ENCODE peak calls at places on chromosome 7, in five cellular contexts. D, K, N, Q and F are unnamed samples.

GRCh38 chr7:96285579-96285978 is 36.3 kb downstream of the SLC25A13 start:
- DNase-seq in D (no peak), Q (no peak), N (no peak), K (no peak), F (no peak)

GRCh38 chr7:47792521-47793121 is 155.6 kb downstream of the PKD1L1 start:
- DNase-seq in Q (peak), D (no peak), K (no peak), N (no peak), F (no peak)

GRCh38 chr7:134778941-134779740 is at the start of gene CALD1:
- DNase-seq in K (peak), N (peak), D (peak), Q (peak), F (peak)

GRCh38 chr7:159039716-159040115 is 105.0 kb downstream of the VIPR2 start:
- DNase-seq in Q (no peak), K (no peak), D (no peak), N (no peak), F (no peak)

GRCh38 chr7:55065511-55066229 is 46.9 kb downstream of the EGFR start:
- DNase-seq in K (peak), Q (peak), N (no peak), D (no peak), F (peak)

GRCh38 chr7:93883917-93884345 is 6.6 kb downstream of the TFPI2 start:
- DNase-seq in K (no peak), N (no peak), D (no peak), Q (no peak), F (no peak)

GRCh38 chr7:95420996-95421846 is 13.6 kb downstream of the PON2 start:
- DNase-seq in Q (peak), N (no peak), K (peak), D (no peak), F (no peak)

GRCh38 chr7:152072451-152072850 is 47.0 kb downstream of the GALNT11 start:
- DNase-seq in Q (no peak), K (no peak), D (no peak), N (no peak), F (no peak)

GRCh38 chr7:2621061-2621828 is 10.5 kb upstream of the TTYH3 start:
- DNase-seq in N (no peak), Q (peak), D (no peak), K (peak), F (peak)

GRCh38 chr7:157612009-157612663 is 275.3 kb downstream of the DNAJB6 start:
- DNase-seq in Q (no peak), D (no peak), K (no peak), N (no peak), F (peak)

GRCh38 chr7:95642173-95642572 is 45.9 kb upstream of the PDK4 start:
- DNase-seq in N (no peak), Q (peak), D (no peak), K (no peak), F (no peak)

GRCh38 chr7:122588621-122589020 is 110.3 kb downstream of the RNF133 start:
- DNase-seq in Q (no peak), D (no peak), N (no peak), K (no peak), F (no peak)

GRCh38 chr7:63925626-63926460 is 72.8 kb upstream of the ZNF722 start:
- DNase-seq in Q (peak), K (no peak), N (no peak), D (no peak), F (no peak)

GRCh38 chr7:22566176-22566575 is 66.2 kb upstream of the STEAP1B start:
- DNase-seq in N (no peak), Q (no peak), K (no peak), D (no peak), F (no peak)

GRCh38 chr7:26705567-26705966 is 158.8 kb downstream of the SKAP2 start:
- DNase-seq in N (no peak), Q (no peak), D (no peak), K (peak), F (no peak)

GRCh38 chr7:7720193-7720592 is 1.8 kb upstream of the RPA3 start:
- DNase-seq in D (no peak), N (no peak), Q (no peak), K (no peak), F (no peak)

GRCh38 chr7:11750191-11750590 is 81.8 kb downstream of the THSD7A start:
- DNase-seq in D (no peak), Q (peak), K (no peak), N (no peak), F (no peak)

GRCh38 chr7:16739863-16740622 is 13.5 kb upstream of the TSPAN13 start:
- DNase-seq in N (no peak), D (no peak), K (peak), Q (peak), F (no peak)

GRCh38 chr7:135855836-135856235 is 107.2 kb upstream of the FAM180A start:
- DNase-seq in N (no peak), D (peak), Q (no peak), K (peak), F (no peak)

GRCh38 chr7:16083931-16084330 is 337.4 kb downstream of the CRPPA start:
- DNase-seq in Q (peak), K (no peak), D (no peak), N (no peak), F (no peak)

GRCh38 chr7:30272126-30272525 is 12.3 kb upstream of the ZNRF2 start:
- DNase-seq in K (no peak), Q (no peak), N (no peak), D (no peak), F (no peak)

GRCh38 chr7:30062587-30062986 is 34.4 kb downstream of the PLEKHA8 start:
- DNase-seq in N (peak), D (no peak), K (peak), Q (no peak), F (no peak)

GRCh38 chr7:44286182-44286617 is 39.2 kb downstream of the CAMK2B start:
- DNase-seq in Q (peak), K (no peak), N (no peak), D (no peak), F (peak)

GRCh38 chr7:130221341-130221740 is 13.7 kb downstream of the SSMEM1 start:
- DNase-seq in Q (no peak), N (no peak), D (no peak), K (no peak), F (no peak)
- H2BK12ac ChIP-seq in Q (no peak), N (no peak), D (no peak), K (no peak), F (no peak)

GRCh38 chr7:129110575-129111376 is 33.7 kb upstream of the TSPAN33 start:
- DNase-seq in D (no peak), Q (no peak), N (no peak), K (peak), F (peak)
- H2BK120ac ChIP-seq in D (peak), Q (no peak), N (no peak), K (no peak), F (no peak)

DNA sequence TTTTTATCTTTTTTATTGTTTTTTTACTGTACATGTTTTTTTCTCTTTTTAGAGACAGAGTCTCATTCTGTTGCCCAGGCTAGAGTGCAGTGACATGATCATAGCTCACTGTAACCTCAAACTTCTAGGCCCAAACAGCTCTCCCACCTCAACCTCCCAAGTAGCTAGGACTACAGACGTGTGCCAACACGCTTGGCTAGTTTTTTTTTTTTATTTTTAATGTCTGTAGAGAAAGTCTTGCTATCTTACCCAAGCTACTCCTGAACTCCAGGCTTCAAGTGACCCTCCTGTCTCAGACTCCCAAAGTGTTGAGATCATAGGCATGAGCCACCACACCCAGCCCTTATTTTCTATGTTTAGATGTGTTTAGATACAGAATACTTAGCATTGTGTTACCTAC is 46.4 kb downstream of the KMT2E start:
- DNase-seq in K (no peak), D (no peak), Q (peak), N (no peak), F (no peak)
- H2BK12ac ChIP-seq in K (no peak), D (no peak), Q (no peak), N (no peak), F (no peak)

GRCh38 chr7:101936612-101937231 is 119.3 kb downstream of the CUX1 start:
- DNase-seq in D (peak), K (peak), N (no peak), Q (no peak), F (peak)
- H2BK120ac ChIP-seq in D (peak), K (peak), N (no peak), Q (no peak), F (no peak)

GRCh38 chr7:69374036-69374420 is 224.2 kb upstream of the AUTS2 start:
- DNase-seq in D (no peak), N (no peak), K (peak), Q (peak), F (no peak)
- H2BK12ac ChIP-seq in D (no peak), N (no peak), K (no peak), Q (no peak), F (no peak)